ENCODE peak calls at places on chromosomes 6 and 20, in five cellular contexts. H is AG10803, L is psoas muscle, O is HCT116, Q is retinal pigment epithelial cell. S is an unnamed sample.

GRCh38 chr6:73636048-73636447 is 17.7 kb downstream of the SLC17A5 start:
- DNase-seq in H (peak), L (no peak), Q (no peak), O (no peak), S (no peak)

GRCh38 chr20:48474022-48474421 is 353.8 kb downstream of the PREX1 start:
- DNase-seq in H (no peak), O (no peak), Q (no peak), L (no peak), S (no peak)

GRCh38 chr6:3712827-3713226 is 38.7 kb downstream of the PXDC1 start:
- DNase-seq in O (no peak), H (no peak), Q (no peak), L (no peak), S (no peak)

GRCh38 chr6:166778776-166779175 is 151.7 kb upstream of the RPS6KA2 start:
- DNase-seq in O (no peak), H (no peak), Q (no peak), L (no peak), S (no peak)

GRCh38 chr20:48383252-48383651 is 444.5 kb downstream of the PREX1 start:
- DNase-seq in O (no peak), Q (no peak), L (no peak), H (no peak), S (no peak)

GRCh38 chr6:6915219-6915618 is 192.5 kb upstream of the RREB1 start:
- DNase-seq in H (no peak), L (no peak), Q (no peak), O (no peak), S (no peak)

GRCh38 chr20:31566658-31567379 is 38.3 kb upstream of the ID1 start:
- DNase-seq in H (no peak), O (peak), Q (no peak), L (no peak), S (no peak)

GRCh38 chr6:167121471-167121870 is 1.4 kb upstream of the CCR6 start:
- DNase-seq in L (no peak), Q (no peak), O (no peak), H (no peak), S (no peak)

GRCh38 chr6:46655803-46656202 is 3.0 kb downstream of the SLC25A27 start:
- DNase-seq in L (no peak), Q (no peak), H (no peak), O (peak), S (peak)

GRCh38 chr20:38557174-38557573 is 23.8 kb upstream of the ADIG start:
- DNase-seq in H (no peak), O (no peak), Q (no peak), L (no peak), S (no peak)

GRCh38 chr6:3849681-3850450 is 693 bp downstream of the FAM50B start:
- DNase-seq in Q (no peak), O (no peak), L (peak), H (no peak), S (no peak)

GRCh38 chr6:321158-321438 is 28.8 kb downstream of the DUSP22 start:
- DNase-seq in O (no peak), H (no peak), L (no peak), Q (no peak), S (no peak)

GRCh38 chr6:37994238-37994637 is 174.7 kb downstream of the ZFAND3 start:
- DNase-seq in H (peak), L (no peak), O (no peak), Q (peak), S (no peak)

GRCh38 chr6:37699138-37699766 is 1.6 kb upstream of the MDGA1 start:
- DNase-seq in O (peak), Q (no peak), H (no peak), L (no peak), S (no peak)

GRCh38 chr6:21593927-21594421 is 423 bp downstream of the SOX4 start:
- DNase-seq in O (no peak), L (no peak), Q (peak), H (peak), S (no peak)

GRCh38 chr6:1242021-1242420 is 69.9 kb upstream of the FOXQ1 start:
- DNase-seq in L (no peak), H (no peak), O (no peak), Q (no peak), S (no peak)

GRCh38 chr6:121436966-121437756 is 1.7 kb downstream of the GJA1 start:
- DNase-seq in O (no peak), H (peak), L (peak), Q (no peak), S (peak)

GRCh38 chr6:16108996-16109658 is 19.8 kb upstream of the MYLIP start:
- DNase-seq in L (no peak), Q (peak), H (no peak), O (no peak), S (no peak)

GRCh38 chr6:139265512-139266190 is 26.1 kb downstream of the TXLNB start:
- DNase-seq in L (no peak), Q (no peak), H (no peak), O (no peak), S (no peak)

GRCh38 chr6:138800377-138801150 is 4.7 kb downstream of the ECT2L start:
- DNase-seq in L (no peak), O (no peak), Q (no peak), H (no peak), S (no peak)

GRCh38 chr6:168050861-168051586 is 28.0 kb downstream of the FRMD1 start:
- DNase-seq in L (no peak), O (no peak), H (peak), Q (no peak), S (no peak)

GRCh38 chr6:7589949-7590917 is at the start of gene SNRNP48:
- DNase-seq in O (peak), H (peak), Q (peak), L (peak), S (peak)

GRCh38 chr6:156359912-156360311 is 417.3 kb upstream of the ARID1B start:
- DNase-seq in L (no peak), Q (no peak), H (no peak), O (no peak), S (no peak)
- TF ChIP-seq CTCF in L (no peak), Q (no peak), H (no peak), O (no peak), S (no peak)

GRCh38 chr20:58199469-58199868 is 29.0 kb downstream of the ANKRD60 start:
- DNase-seq in Q (no peak), L (no peak), H (no peak), O (no peak), S (no peak)

GRCh38 chr20:58197185-58197469 is 31.3 kb downstream of the ANKRD60 start:
- DNase-seq in L (no peak), O (no peak), H (no peak), Q (no peak), S (no peak)

GRCh38 chr20:58196402-58197184 is 31.9 kb downstream of the ANKRD60 start:
- DNase-seq in H (no peak), Q (no peak), L (no peak), O (no peak), S (no peak)

GRCh38 chr20:58199058-58199457 is 29.4 kb downstream of the ANKRD60 start:
- DNase-seq in H (no peak), Q (no peak), O (no peak), L (no peak), S (no peak)

GRCh38 chr20:58198384-58198783 is 30.1 kb downstream of the ANKRD60 start:
- DNase-seq in Q (no peak), O (no peak), H (no peak), L (no peak), S (no peak)
- TF ChIP-seq CTCF in Q (no peak), O (no peak), H (no peak), L (no peak), S (no peak)

GRCh38 chr20:46088409-46089075 is 1.2 kb downstream of the NCOA5 start:
- DNase-seq in Q (no peak), L (no peak), H (peak), O (no peak), S (no peak)
- TF ChIP-seq CTCF in Q (peak), L (no peak), H (peak), O (no peak), S (no peak)

GRCh38 chr20:36439731-36440072 is 101.6 kb upstream of the MYL9 start:
- DNase-seq in O (no peak), L (no peak), H (no peak), Q (no peak), S (no peak)
- TF ChIP-seq CTCF in O (no peak), L (no peak), H (no peak), Q (no peak), S (no peak)